ENCODE peak calls at places on chromosomes 2 and 18, in five cellular contexts. C, M, U, O and G are unnamed samples.

GRCh38 chr2:232239956-232240681 is 138.4 kb upstream of the ALPP start:
- DNase-seq in C (no peak), M (peak; percentile 73), U (peak; percentile 19), O (no peak), G (no peak)

GRCh38 chr18:79396431-79397287 is 929 bp downstream of the NFATC1 start:
- DNase-seq in C (peak; percentile 82), M (peak; percentile 49), U (peak; percentile 77), O (no peak), G (no peak)

GRCh38 chr2:72983500-72984039 is 66.3 kb downstream of the EMX1 start:
- DNase-seq in C (no peak), M (no peak), U (no peak), O (no peak), G (no peak)

GRCh38 chr2:208792766-208793165 is 386.2 kb downstream of the PTH2R start:
- DNase-seq in C (no peak), M (no peak), U (no peak), O (no peak), G (no peak)

GRCh38 chr2:66024396-66024795 is 410.5 kb upstream of the MEIS1 start:
- DNase-seq in C (peak; percentile 30), M (no peak), U (no peak), O (no peak), G (peak; percentile 49)

GRCh38 chr2:230408244-230408842 is 7.7 kb upstream of the SP100 start:
- DNase-seq in C (no peak), M (peak; percentile 73), U (peak; percentile 94), O (no peak), G (no peak)

GRCh38 chr2:44768438-44769236 is 172.9 kb upstream of the SIX3 start:
- DNase-seq in C (peak; percentile 90), M (no peak), U (no peak), O (no peak), G (peak; percentile 61)

GRCh38 chr2:240129731-240130392 is 6.2 kb downstream of the COPS9 start:
- DNase-seq in C (no peak), M (no peak), U (no peak), O (no peak), G (no peak)

GRCh38 chr2:72090271-72090720 is 57.4 kb downstream of the CYP26B1 start:
- DNase-seq in C (no peak), M (no peak), U (no peak), O (no peak), G (no peak)

GRCh38 chr2:26243643-26244478 is 571 bp downstream of the HADHA start:
- DNase-seq in C (peak; percentile 40), M (peak; percentile 20), U (peak; percentile 58), O (no peak), G (peak; percentile 47)

GRCh38 chr2:237227190-237227988 is 141.7 kb downstream of the COPS8 start:
- DNase-seq in C (no peak), M (peak; percentile 95), U (peak; percentile 96), O (peak; percentile 46), G (no peak)

GRCh38 chr2:160338891-160339290 is 138.8 kb upstream of the ITGB6 start:
- DNase-seq in C (peak; percentile 45), M (no peak), U (peak; percentile 64), O (no peak), G (no peak)

GRCh38 chr18:4639628-4640310 is 184.7 kb upstream of the DLGAP1 start:
- DNase-seq in C (no peak), M (no peak), U (no peak), O (no peak), G (no peak)

GRCh38 chr2:237143118-237143517 is 57.4 kb downstream of the COPS8 start:
- DNase-seq in C (no peak), M (no peak), U (peak; percentile 12), O (no peak), G (no peak)

GRCh38 chr18:13658444-13659204 is 67.7 kb downstream of the FAM210A start:
- DNase-seq in C (no peak), M (no peak), U (no peak), O (no peak), G (no peak)

GRCh38 chr2:232519581-232519980 is 607 bp upstream of the PRSS56 start:
- DNase-seq in C (no peak), M (no peak), U (no peak), O (no peak), G (no peak)

GRCh38 chr2:220512419-220512818 is 885.0 kb downstream of the SLC4A3 start:
- DNase-seq in C (no peak), M (peak; percentile 74), U (peak; percentile 46), O (no peak), G (no peak)

GRCh38 chr2:131016826-131017596 is 76.2 kb downstream of the FAM168B start:
- DNase-seq in C (no peak), M (peak; percentile 92), U (peak; percentile 81), O (peak; percentile 60), G (no peak)

GRCh38 chr2:48450256-48450655 is 79.7 kb upstream of the STON1 start:
- DNase-seq in C (no peak), M (no peak), U (no peak), O (no peak), G (no peak)

GRCh38 chr2:45771251-45771650 is 119.8 kb downstream of the PRKCE start:
- DNase-seq in C (peak; percentile 73), M (no peak), U (peak; percentile 58), O (no peak), G (peak; percentile 27)

DNA sequence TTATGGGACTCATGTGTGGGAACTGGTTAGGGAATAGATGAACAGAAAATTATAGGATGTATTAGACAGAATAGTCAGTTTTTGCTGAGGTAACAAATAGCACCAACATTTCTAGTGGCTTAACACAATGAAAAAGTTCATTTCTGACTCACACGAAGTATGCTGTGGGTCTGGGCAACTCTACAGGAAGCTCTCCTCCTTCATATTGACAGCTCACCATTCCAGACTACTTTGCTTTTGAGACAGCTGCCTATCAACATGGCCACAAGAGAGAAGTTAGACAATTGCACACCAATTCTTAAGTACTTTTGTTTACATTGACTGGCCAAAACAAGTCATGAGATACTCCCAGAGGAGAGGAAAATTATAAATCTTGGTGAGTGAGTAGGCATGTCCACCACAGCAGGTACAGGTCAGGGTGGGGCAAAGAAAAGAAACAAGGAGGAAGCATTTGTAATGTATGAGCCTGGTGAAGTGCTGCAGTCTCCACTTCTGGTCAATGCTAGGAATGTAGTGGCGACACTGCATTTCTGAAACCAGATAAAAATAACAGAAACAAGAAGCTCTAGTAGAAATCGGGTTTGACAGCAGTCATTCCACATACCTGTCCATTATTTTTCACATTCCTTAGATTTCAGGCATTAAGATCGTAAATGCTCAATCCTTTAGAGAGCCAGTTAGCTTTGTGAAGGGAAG is 141.6 kb downstream of the ICOS start:
- DNase-seq in C (no peak), M (no peak), U (no peak), O (no peak), G (no peak)
- H3K4me2 ChIP-seq in C (no peak overlapping the region), M (no peak overlapping the region), U (no peak overlapping the region), O (no peak overlapping the region), G (no peak overlapping the region)

DNA sequence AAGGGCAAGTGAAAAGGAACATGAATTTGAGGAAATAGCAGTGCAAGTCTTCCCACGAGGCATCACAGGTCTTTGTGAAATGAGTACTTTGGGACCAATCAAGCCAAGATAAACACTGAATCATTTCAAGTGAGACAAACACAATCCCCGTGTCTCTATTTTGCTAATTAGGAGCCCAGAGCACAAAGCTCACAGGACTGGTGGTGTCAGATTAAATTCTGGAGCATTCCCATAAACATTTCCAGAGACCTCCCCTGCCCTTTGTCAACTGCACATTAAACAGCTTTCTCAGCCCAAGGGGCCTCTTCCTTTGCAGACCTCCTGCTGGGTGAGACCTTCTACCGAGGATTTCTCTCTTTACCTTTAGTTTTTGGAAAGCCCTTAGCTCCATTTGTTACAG is 50.8 kb downstream of the DAPL1 start:
- DNase-seq in C (peak; percentile 43), M (no peak), U (peak; percentile 48), O (no peak), G (peak; percentile 21)
- H3F3A ChIP-seq in C (peaks cover 7% of the 10 kb centered on the region), M (no peaks in the 10 kb centered on the region), U (peaks cover 5% of the 10 kb centered on the region), O (no peaks in the 10 kb centered on the region), G (no peaks in the 10 kb centered on the region)

DNA sequence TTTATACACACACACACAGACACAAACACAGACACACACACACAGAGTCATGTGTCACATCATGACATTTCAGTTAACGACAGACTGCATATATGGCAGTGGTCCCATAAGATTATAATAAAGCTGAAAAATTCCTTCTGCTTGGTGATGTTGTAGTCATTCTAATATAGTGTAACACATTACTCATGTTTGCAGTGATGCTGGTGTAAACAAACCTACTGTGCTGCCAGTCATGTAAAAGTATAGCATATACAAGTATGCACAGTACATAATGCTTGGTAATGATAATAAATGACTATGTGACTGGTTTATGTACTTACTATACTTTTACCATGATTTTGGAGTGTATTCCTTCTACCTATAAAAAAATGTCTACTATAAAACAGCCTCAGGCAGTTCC is 89.2 kb upstream of the ITGA4 start:
- DNase-seq in C (no peak), M (peak; percentile 74), U (no peak), O (no peak), G (no peak)
- TF ChIP-seq EZH2 in C (no peak), M (no peak), U (no peak), O (no peak), G (no peak)

GRCh38 chr2:68292108-68292710 is 27.5 kb downstream of the CNRIP1 start:
- DNase-seq in C (peak; percentile 52), M (peak; percentile 71), U (peak; percentile 50), O (peak; percentile 8), G (peak; percentile 71)

GRCh38 chr2:68294913-68295312 is 24.8 kb downstream of the CNRIP1 start:
- DNase-seq in C (no peak), M (no peak), U (no peak), O (no peak), G (no peak)

GRCh38 chr2:68294187-68294586 is 25.6 kb downstream of the CNRIP1 start:
- DNase-seq in C (no peak), M (no peak), U (no peak), O (no peak), G (peak; percentile 20)

GRCh38 chr2:68293024-68293423 is 26.7 kb downstream of the CNRIP1 start:
- DNase-seq in C (no peak), M (no peak), U (no peak), O (no peak), G (no peak)

DNA sequence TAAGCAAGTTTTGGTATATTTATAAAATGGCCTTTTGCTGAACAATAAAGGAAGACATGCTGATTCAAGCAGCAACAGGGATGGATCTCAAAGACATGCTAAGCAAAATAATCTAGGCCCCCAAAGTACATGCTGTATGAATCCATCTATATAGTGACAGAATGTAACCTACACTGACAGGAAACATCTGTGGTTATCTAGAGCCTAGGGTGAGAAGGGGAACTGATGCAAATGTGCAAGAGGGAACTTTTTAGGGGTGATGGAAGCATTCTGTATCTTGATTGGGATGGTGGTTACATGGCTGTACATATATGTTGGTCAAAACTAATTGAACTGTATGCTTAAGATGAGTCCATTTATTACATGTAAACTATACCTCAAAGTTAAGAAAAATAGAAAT is 24.2 kb downstream of the CNRIP1 start:
- DNase-seq in C (no peak), M (no peak), U (no peak), O (no peak), G (no peak)
- H3K4me2 ChIP-seq in C (no peak overlapping the region), M (no peak overlapping the region), U (no peak overlapping the region), O (no peak overlapping the region), G (no peak overlapping the region)

GRCh38 chr2:69139778-69140177 is 126.8 kb downstream of the ANTXR1 start:
- DNase-seq in C (no peak), M (no peak), U (no peak), O (no peak), G (no peak)
- H3F3A ChIP-seq in C (no peaks in the 10 kb centered on the region), M (peaks cover 18% of the 10 kb centered on the region), U (peaks cover 82% of the 10 kb centered on the region), O (peaks cover 35% of the 10 kb centered on the region), G (no peaks in the 10 kb centered on the region)

GRCh38 chr2:219358170-219359075 is 25.9 kb upstream of the RESP18 start:
- DNase-seq in C (peak; percentile 69), M (no peak), U (peak; percentile 25), O (no peak), G (peak; percentile 62)
- TF ChIP-seq EZH2 in C (peak; percentile 89), M (no peak), U (peak; percentile 78), O (no peak), G (peak; percentile 59)